ENCODE peak calls at places on chromosomes 2 and 18, in seven cellular contexts. O is MG63, S is transverse colon, D is AG04450, H is thyroid gland, X is left ventricle myocardium inferior, T is A549. B is an unnamed sample.

GRCh38 chr18:985301-985700 is 80.6 kb downstream of the ADCYAP1 start:
- DNase-seq in O (no peak), S (no peak), D (no peak), H (no peak), X (peak), T (no peak), B (no peak)

GRCh38 chr2:205425069-205425468 is 257.2 kb upstream of the NRP2 start:
- DNase-seq in O (no peak), S (no peak), D (no peak), H (no peak), X (no peak), T (no peak), B (no peak)

GRCh38 chr2:217709496-217710217 is 293.1 kb downstream of the TNS1 start:
- DNase-seq in O (no peak), S (no peak), D (no peak), H (no peak), X (no peak), T (no peak), B (no peak)

GRCh38 chr2:239538357-239539052 is 137.7 kb upstream of the HDAC4 start:
- DNase-seq in O (no peak), S (no peak), D (no peak), H (no peak), X (no peak), T (no peak), B (no peak)

GRCh38 chr2:109216332-109216731 is 87.3 kb downstream of the SH3RF3 start:
- DNase-seq in O (no peak), S (peak), D (no peak), H (peak), X (no peak), T (no peak), B (no peak)

GRCh38 chr2:37037771-37038170 is 46.4 kb downstream of the HEATR5B start:
- DNase-seq in O (no peak), S (no peak), D (no peak), H (no peak), X (no peak), T (no peak), B (no peak)

GRCh38 chr18:74229891-74230290 is 61.9 kb downstream of the CYB5A start:
- DNase-seq in O (no peak), S (no peak), D (no peak), H (no peak), X (no peak), T (no peak), B (no peak)

GRCh38 chr2:163595033-163595432 is 140.8 kb downstream of the FIGN start:
- DNase-seq in O (no peak), S (no peak), D (no peak), H (no peak), X (no peak), T (no peak), B (no peak)

GRCh38 chr18:35174093-35174731 is 66.6 kb upstream of the ZNF397 start:
- DNase-seq in O (no peak), S (no peak), D (no peak), H (no peak), X (no peak), T (no peak), B (no peak)

GRCh38 chr18:13288509-13289138 is 70.1 kb downstream of the LDLRAD4 start:
- DNase-seq in O (no peak), S (no peak), D (no peak), H (no peak), X (no peak), T (no peak), B (no peak)

GRCh38 chr18:79486356-79487197 is 90.8 kb downstream of the NFATC1 start:
- DNase-seq in O (no peak), S (no peak), D (no peak), H (no peak), X (peak), T (no peak), B (no peak)

GRCh38 chr2:27891820-27892105 is 1.2 kb downstream of the BABAM2 start:
- DNase-seq in O (no peak), S (no peak), D (no peak), H (no peak), X (no peak), T (peak), B (no peak)

GRCh38 chr2:233651430-233651829 is 15.2 kb downstream of the UGT1A10 start:
- DNase-seq in O (no peak), S (no peak), D (no peak), H (no peak), X (no peak), T (no peak), B (no peak)

GRCh38 chr18:4987452-4988405 is 209.3 kb downstream of the AKAIN1 start:
- DNase-seq in O (no peak), S (no peak), D (no peak), H (no peak), X (no peak), T (no peak), B (no peak)

GRCh38 chr2:156087875-156088274 is 244.6 kb downstream of the NR4A2 start:
- DNase-seq in O (no peak), S (no peak), D (no peak), H (no peak), X (no peak), T (peak), B (no peak)

GRCh38 chr2:176163655-176164021 is 6.5 kb downstream of the HOXD3 start:
- DNase-seq in O (no peak), S (no peak), D (no peak), H (no peak), X (no peak), T (no peak), B (no peak)

GRCh38 chr2:31523871-31524492 is 56.8 kb downstream of the SRD5A2 start:
- DNase-seq in O (peak), S (peak), D (peak), H (peak), X (no peak), T (peak), B (no peak)

GRCh38 chr2:195486987-195487644 is 169.9 kb upstream of the SLC39A10 start:
- DNase-seq in O (peak), S (no peak), D (peak), H (no peak), X (no peak), T (peak), B (peak)

GRCh38 chr2:238320648-238321281 is 447 bp downstream of the TRAF3IP1 start:
- DNase-seq in O (peak), S (no peak), D (no peak), H (peak), X (peak), T (no peak), B (no peak)

GRCh38 chr2:237603718-237604362 is 13.3 kb upstream of the RAB17 start:
- DNase-seq in O (no peak), S (peak), D (peak), H (peak), X (no peak), T (no peak), B (no peak)

GRCh38 chr2:127596311-127597045 is 49.5 kb upstream of the GPR17 start:
- DNase-seq in O (no peak), S (peak), D (no peak), H (no peak), X (no peak), T (no peak), B (no peak)

GRCh38 chr2:240130393-240131195 is 5.5 kb downstream of the COPS9 start:
- DNase-seq in O (no peak), S (no peak), D (no peak), H (no peak), X (no peak), T (no peak), B (no peak)

GRCh38 chr18:35770360-35770759 is 188.8 kb downstream of the GALNT1 start:
- DNase-seq in O (no peak), S (no peak), D (no peak), H (no peak), X (no peak), T (no peak), B (no peak)

GRCh38 chr2:213001285-213001910 is 150.0 kb downstream of the IKZF2 start:
- DNase-seq in O (no peak), S (no peak), D (no peak), H (no peak), X (no peak), T (no peak), B (no peak)

GRCh38 chr2:169221745-169222369 is 140.5 kb downstream of the LRP2 start:
- DNase-seq in O (no peak), S (no peak), D (no peak), H (no peak), X (no peak), T (peak), B (no peak)

GRCh38 chr2:33134086-33134763 is 187.5 kb downstream of the LTBP1 start:
- DNase-seq in O (peak), S (peak), D (peak), H (no peak), X (peak), T (peak), B (peak)

GRCh38 chr2:33135645-33136044 is 188.9 kb downstream of the LTBP1 start:
- DNase-seq in O (no peak), S (no peak), D (no peak), H (no peak), X (no peak), T (no peak), B (no peak)

GRCh38 chr2:33133436-33133835 is 186.7 kb downstream of the LTBP1 start:
- DNase-seq in O (no peak), S (no peak), D (no peak), H (no peak), X (peak), T (no peak), B (no peak)

GRCh38 chr2:33136056-33136455 is 189.3 kb downstream of the LTBP1 start:
- DNase-seq in O (no peak), S (no peak), D (no peak), H (peak), X (no peak), T (no peak), B (no peak)

DNA sequence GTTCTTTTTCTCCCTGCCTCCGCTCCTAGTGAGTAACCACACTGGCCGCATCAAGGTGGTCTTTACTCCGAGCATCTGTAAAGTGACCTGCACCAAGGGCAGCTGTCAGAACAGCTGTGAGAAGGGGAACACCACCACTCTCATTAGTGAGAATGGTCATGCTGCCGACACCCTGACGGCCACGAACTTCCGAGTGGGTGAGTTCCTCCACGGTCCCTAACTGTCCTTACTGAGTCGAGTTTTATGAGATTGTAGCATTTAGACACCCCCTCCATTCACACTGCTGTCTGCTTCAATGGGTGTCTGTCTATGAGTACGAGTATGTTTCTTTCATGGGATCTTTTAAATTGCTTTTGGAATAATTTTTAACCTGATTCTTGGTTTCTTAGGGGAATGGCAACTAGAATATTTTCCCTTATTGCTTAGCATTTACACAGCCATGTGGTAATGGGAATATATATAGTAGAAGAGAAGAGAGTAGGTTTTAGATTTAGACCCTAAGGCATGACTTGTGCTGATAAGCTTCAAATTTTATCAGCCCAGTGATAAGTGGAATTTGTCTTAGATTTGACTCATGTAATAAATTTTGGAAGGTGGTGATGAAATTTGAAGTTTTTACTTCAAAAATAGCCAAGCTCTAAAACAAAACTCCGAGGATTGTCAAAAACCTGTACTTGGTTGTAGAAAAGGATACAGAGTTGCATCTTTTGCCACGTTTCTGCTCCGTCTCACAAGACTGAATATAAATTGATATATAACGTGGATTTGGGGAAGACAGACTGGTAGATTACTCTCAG is 188.2 kb downstream of the LTBP1 start:
- DNase-seq in O (no peak), S (no peak), D (no peak), H (no peak), X (no peak), T (no peak), B (no peak)
- H3K4me3 ChIP-seq in O (peak), S (no peak), D (peak), H (no peak), X (peak), T (no peak), B (peak)

GRCh38 chr2:229713371-229714079 is 830 bp downstream of the DNER start:
- DNase-seq in O (peak), S (no peak), D (no peak), H (no peak), X (no peak), T (peak), B (no peak)
- H3K4me3 ChIP-seq in O (peak), S (no peak), D (no peak), H (no peak), X (peak), T (peak), B (peak)

DNA sequence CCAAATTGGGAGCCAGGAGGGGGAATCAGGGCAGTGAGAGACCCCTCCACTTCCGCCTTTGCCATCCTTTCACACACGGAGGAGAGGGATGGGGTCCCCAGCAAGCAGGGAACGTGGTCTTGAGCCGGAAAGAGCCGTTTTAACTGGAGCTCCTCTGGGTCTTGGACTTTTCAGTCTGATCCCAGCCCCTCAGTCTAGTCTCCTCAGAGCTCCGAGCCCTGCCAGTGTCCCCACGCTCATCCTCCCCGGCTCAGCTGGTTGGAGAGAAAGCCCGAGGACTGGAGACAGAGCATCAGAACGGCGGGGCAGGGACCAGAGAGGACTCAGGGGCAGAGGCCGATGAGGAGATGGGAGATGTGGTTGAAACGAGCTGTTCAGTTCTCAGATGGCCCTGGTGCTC is 26.1 kb upstream of the OTOF start:
- DNase-seq in O (no peak), S (no peak), D (no peak), H (no peak), X (no peak), T (no peak), B (no peak)
- H3K4me3 ChIP-seq in O (peak), S (no peak), D (no peak), H (no peak), X (peak), T (peak), B (peak)

DNA sequence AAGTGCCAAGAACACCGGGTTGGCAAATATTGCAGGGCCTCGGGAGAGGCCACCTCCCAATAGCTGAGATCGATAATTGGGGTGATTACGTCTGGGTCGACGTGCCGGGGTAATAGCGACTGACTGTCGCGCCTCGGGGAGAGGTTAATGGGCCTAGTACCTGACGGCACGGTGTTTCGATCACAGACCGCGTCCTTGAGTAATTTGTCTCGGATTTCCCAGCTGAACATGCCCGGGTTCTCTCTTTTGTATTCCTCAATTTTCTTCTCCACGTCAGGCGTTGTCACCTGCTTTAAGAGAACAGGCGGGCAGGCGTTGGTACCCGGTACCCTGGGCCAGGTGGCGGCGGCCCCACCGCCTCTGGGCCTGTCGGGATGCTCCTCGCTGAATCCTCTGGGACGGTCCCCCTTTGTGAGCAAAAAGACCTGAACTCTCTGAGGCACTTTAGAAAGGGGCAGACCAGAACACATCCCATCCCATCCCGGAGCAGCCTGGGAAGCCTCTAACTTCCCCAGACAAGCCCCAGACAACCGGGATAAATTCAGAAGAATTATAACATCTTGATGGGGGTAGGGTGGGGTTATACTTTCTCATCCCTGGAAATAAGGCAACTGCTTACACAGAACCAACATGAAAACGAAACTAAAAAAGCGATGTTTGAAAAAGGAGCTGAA is 3.3 kb downstream of the PAX3 start:
- DNase-seq in O (no peak), S (no peak), D (no peak), H (no peak), X (no peak), T (no peak), B (no peak)
- H3K4me3 ChIP-seq in O (no peak), S (no peak), D (peak), H (no peak), X (peak), T (peak), B (no peak)

GRCh38 chr2:188973650-188974049 is 523 bp upstream of the COL3A1 start:
- DNase-seq in O (no peak), S (no peak), D (no peak), H (no peak), X (no peak), T (no peak), B (no peak)
- H3K4me3 ChIP-seq in O (peak), S (no peak), D (peak), H (no peak), X (peak), T (no peak), B (no peak)

GRCh38 chr2:19351914-19352697 is 6.3 kb downstream of the OSR1 start:
- DNase-seq in O (no peak), S (no peak), D (no peak), H (no peak), X (no peak), T (no peak), B (no peak)
- H3K4me3 ChIP-seq in O (no peak), S (no peak), D (no peak), H (no peak), X (peak), T (no peak), B (no peak)

GRCh38 chr2:199431748-199432213 is 26.0 kb downstream of the SATB2 start:
- DNase-seq in O (no peak), S (no peak), D (no peak), H (no peak), X (no peak), T (peak), B (no peak)
- H3K4me3 ChIP-seq in O (no peak), S (no peak), D (no peak), H (no peak), X (no peak), T (no peak), B (no peak)

GRCh38 chr2:178190938-178191910 is 3.1 kb upstream of the OSBPL6 start:
- DNase-seq in O (no peak), S (no peak), D (no peak), H (peak), X (no peak), T (peak), B (no peak)

GRCh38 chr2:178194600-178195389 is 483 bp downstream of the OSBPL6 start:
- DNase-seq in O (peak), S (peak), D (no peak), H (peak), X (peak), T (peak), B (no peak)

GRCh38 chr2:178193823-178194599 is at the start of gene OSBPL6:
- DNase-seq in O (peak), S (peak), D (no peak), H (peak), X (peak), T (peak), B (no peak)

GRCh38 chr2:178195390-178196166 is 1.3 kb downstream of the OSBPL6 start:
- DNase-seq in O (no peak), S (no peak), D (no peak), H (no peak), X (no peak), T (no peak), B (no peak)

DNA sequence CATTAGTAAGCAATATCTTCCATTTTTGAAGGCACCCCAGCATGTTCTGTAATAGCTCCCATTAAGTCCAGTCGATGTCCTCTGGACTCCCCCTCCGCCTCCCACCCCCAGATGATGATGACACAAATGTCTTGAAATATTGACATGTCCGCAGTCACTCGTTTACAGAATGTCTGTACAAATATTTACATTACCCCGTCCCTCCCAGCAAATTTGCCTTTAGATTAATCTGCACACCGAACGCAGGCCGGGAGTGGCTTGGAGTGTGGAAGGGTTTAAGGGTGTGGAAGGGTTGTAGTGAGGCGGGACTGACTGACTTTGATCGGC is 853 bp upstream of the OSBPL6 start:
- DNase-seq in O (no peak), S (no peak), D (no peak), H (no peak), X (no peak), T (peak), B (no peak)
- H3K4me3 ChIP-seq in O (peak), S (peak), D (peak), H (peak), X (peak), T (peak), B (peak)

GRCh38 chr2:144827404-144827803 is 307.5 kb upstream of the ZEB2 start:
- DNase-seq in O (no peak), S (no peak), D (no peak), H (no peak), X (no peak), T (no peak), B (no peak)
- H3K4me3 ChIP-seq in O (no peak), S (no peak), D (no peak), H (no peak), X (no peak), T (no peak), B (no peak)